ENCODE peak calls at places on chromosomes 11 and 22, in nine cellular contexts. G is OCI-LY7, N is GM23338, T is tibial artery, K is body of pancreas, C is mesothelial cell of epicardium, H is activated B cell treated with CpG ODN at 0.5 μM for 24 hours, D is psoas muscle, R is upper lobe of right lung. O is an unnamed sample.

GRCh38 chr11:62999649-63000048 is 14.9 kb upstream of the SLC22A6 start:
- DNase-seq in G (no peak), N (no peak), T (no peak), K (peak; percentile 45), C (no peak), H (no peak), D (no peak), R (no peak), O (no peak)

GRCh38 chr22:46573781-46574437 is 36.5 kb upstream of the CELSR1 start:
- DNase-seq in G (no peak), N (no peak), T (no peak), K (peak; percentile 60), C (no peak), H (no peak), D (no peak), R (peak; percentile 62), O (no peak)

GRCh38 chr11:14323118-14323676 is 35.8 kb downstream of the RRAS2 start:
- DNase-seq in G (no peak), N (no peak), T (no peak), K (no peak), C (no peak), H (no peak), D (no peak), R (no peak), O (no peak)

GRCh38 chr22:20204281-20204680 is 53.4 kb upstream of the CCDC188 start:
- DNase-seq in G (no peak), N (no peak), T (no peak), K (no peak), C (no peak), H (no peak), D (no peak), R (no peak), O (no peak)

GRCh38 chr11:10322830-10323792 is 18.2 kb downstream of the ADM start:
- DNase-seq in G (peak; percentile 76), N (peak; percentile 74), T (peak; percentile 83), K (peak; percentile 73), C (no peak), H (no peak), D (peak; percentile 53), R (no peak), O (no peak)

GRCh38 chr11:61688368-61689163 is 8.4 kb downstream of the DAGLA start:
- DNase-seq in G (no peak), N (no peak), T (peak; percentile 86), K (peak; percentile 89), C (no peak), H (no peak), D (peak; percentile 80), R (peak; percentile 81), O (no peak)

GRCh38 chr11:46380340-46381045 is 976 bp upstream of the MDK start:
- DNase-seq in G (no peak), N (peak; percentile 90), T (peak; percentile 80), K (peak; percentile 75), C (no peak), H (no peak), D (peak; percentile 70), R (peak; percentile 87), O (no peak)

GRCh38 chr11:10933455-10934292 is 75.8 kb upstream of the ZBED5 start:
- DNase-seq in G (peak; percentile 80), N (peak; percentile 96), T (peak; percentile 95), K (peak; percentile 96), C (peak; percentile 78), H (peak; percentile 74), D (peak; percentile 89), R (peak; percentile 92), O (peak; percentile 43)

GRCh38 chr11:12924650-12925049 is 84.5 kb upstream of the RASSF10 start:
- DNase-seq in G (no peak), N (no peak), T (no peak), K (no peak), C (no peak), H (no peak), D (no peak), R (no peak), O (no peak)

GRCh38 chr22:50274311-50274710 is 4.1 kb upstream of the MAPK11 start:
- DNase-seq in G (peak; percentile 80), N (peak; percentile 60), T (no peak), K (peak; percentile 71), C (no peak), H (no peak), D (peak; percentile 55), R (no peak), O (no peak)

GRCh38 chr11:4194889-4195288 is 100.3 kb downstream of the RRM1 start:
- DNase-seq in G (no peak), N (no peak), T (no peak), K (no peak), C (no peak), H (no peak), D (no peak), R (no peak), O (no peak)

GRCh38 chr11:58006940-58007339 is 16.7 kb upstream of the OR9Q1 start:
- DNase-seq in G (no peak), N (no peak), T (no peak), K (no peak), C (no peak), H (no peak), D (no peak), R (no peak), O (no peak)

GRCh38 chr11:19311306-19312030 is 70.7 kb upstream of the E2F8 start:
- DNase-seq in G (peak; percentile 58), N (peak; percentile 83), T (no peak), K (peak; percentile 71), C (peak; percentile 29), H (no peak), D (peak; percentile 62), R (no peak), O (peak; percentile 43)

GRCh38 chr11:116916052-116916451 is 78.6 kb upstream of the APOA1 start:
- DNase-seq in G (no peak), N (no peak), T (no peak), K (no peak), C (no peak), H (no peak), D (no peak), R (no peak), O (no peak)
- TF ChIP-seq CTCF in G (no peak), N (no peak), T (no peak), K (no peak), C (peak; percentile 53), H (no peak), D (no peak), R (no peak), O (no peak)

DNA sequence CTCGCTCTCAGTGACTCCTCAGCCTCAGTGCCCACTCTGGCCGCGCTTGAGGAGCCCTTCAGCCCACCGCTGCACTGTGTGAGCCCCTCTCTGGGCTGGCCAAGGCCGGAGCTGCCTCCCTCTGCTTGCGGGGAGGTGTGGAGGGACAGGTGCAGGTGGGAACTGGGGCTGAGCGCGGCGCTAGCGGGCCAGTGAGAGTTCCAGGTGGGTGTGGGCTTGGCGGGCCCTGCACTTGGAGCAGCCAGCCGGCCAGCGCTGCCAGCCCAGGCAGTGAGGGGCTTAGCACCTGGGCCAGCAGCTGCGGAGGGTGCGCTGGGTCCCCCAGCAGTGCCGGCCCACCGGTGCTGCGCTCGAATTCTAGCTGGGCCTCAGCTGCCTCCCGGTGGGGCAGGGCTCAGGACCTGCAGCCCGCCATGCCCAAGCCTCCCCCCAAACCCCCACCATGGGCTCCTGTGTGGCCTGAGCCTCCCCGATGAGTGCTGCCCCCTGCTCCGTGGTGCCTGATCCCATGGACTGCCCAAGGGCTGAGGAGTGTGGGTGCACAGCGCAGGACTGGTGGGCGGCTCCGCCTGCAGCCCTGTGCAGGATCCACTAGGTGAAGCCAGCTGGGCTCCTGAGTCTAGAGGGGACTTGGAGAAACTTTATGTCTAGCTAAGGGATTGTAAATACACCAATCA is 64.2 kb upstream of the NARS2 start:
- DNase-seq in G (no peak), N (no peak), T (no peak), K (no peak), C (no peak), H (no peak), D (no peak), R (no peak), O (no peak)
- TF ChIP-seq CTCF in G (no peak), N (no peak), T (no peak), K (no peak), C (no peak), H (no peak), D (no peak), R (no peak), O (no peak)

GRCh38 chr11:2088746-2089535 is 50.2 kb downstream of the IGF2 start:
- DNase-seq in G (no peak), N (peak; percentile 43), T (no peak), K (no peak), C (no peak), H (no peak), D (no peak), R (peak; percentile 48), O (no peak)
- TF ChIP-seq CTCF in G (no peak), N (peak; percentile 24), T (no peak), K (no peak), C (no peak), H (no peak), D (no peak), R (no peak), O (no peak)

GRCh38 chr11:27783701-27784355 is 83.6 kb upstream of the BDNF start:
- DNase-seq in G (no peak), N (no peak), T (no peak), K (no peak), C (no peak), H (no peak), D (no peak), R (no peak), O (no peak)
- TF ChIP-seq CTCF in G (no peak), N (no peak), T (no peak), K (no peak), C (no peak), H (no peak), D (no peak), R (no peak), O (no peak)

GRCh38 chr11:2691991-2692841 is 7.6 kb downstream of the KCNQ1OT1 start:
- DNase-seq in G (peak; percentile 45), N (peak; percentile 67), T (peak; percentile 19), K (peak; percentile 38), C (no peak), H (no peak), D (no peak), R (peak; percentile 63), O (no peak)

GRCh38 chr11:2693271-2693833 is 6.4 kb downstream of the KCNQ1OT1 start:
- DNase-seq in G (no peak), N (peak; percentile 98), T (peak; percentile 23), K (no peak), C (no peak), H (no peak), D (no peak), R (no peak), O (no peak)

GRCh38 chr11:2694995-2695939 is 4.5 kb downstream of the KCNQ1OT1 start:
- DNase-seq in G (no peak), N (no peak), T (peak; percentile 21), K (no peak), C (no peak), H (no peak), D (no peak), R (peak; percentile 17), O (no peak)

GRCh38 chr11:2694495-2694894 is 5.3 kb downstream of the KCNQ1OT1 start:
- DNase-seq in G (no peak), N (no peak), T (no peak), K (no peak), C (no peak), H (no peak), D (no peak), R (no peak), O (no peak)

DNA sequence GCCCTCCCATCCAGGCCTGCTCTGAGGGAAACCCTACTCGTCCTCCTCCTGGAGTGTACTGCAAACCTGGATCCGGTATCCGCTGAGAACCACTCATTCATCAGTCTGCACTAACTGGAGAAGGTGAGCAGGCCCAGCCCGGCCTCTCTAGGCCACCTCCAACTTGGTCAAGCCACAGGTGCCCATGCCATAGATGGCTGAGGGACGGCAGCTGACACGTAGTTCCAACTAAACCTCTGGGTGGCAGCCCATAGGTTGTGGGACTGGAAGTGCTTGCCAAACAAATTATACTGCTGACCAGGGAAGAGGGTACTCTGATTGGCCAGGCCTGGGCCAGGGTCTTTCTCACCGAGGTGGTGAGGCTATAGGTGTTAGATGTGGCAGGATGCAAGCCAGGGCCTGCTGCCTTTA is 5.9 kb downstream of the KCNQ1OT1 start:
- DNase-seq in G (no peak), N (peak; percentile 56), T (peak; percentile 51), K (no peak), C (no peak), H (no peak), D (no peak), R (no peak), O (no peak)
- TF ChIP-seq CTCF in G (no peak), N (peak; percentile 23), T (no peak), K (peak; percentile 3), C (no peak), H (no peak), D (no peak), R (no peak), O (no peak)